ENCODE peak calls at places on chromosomes 1 and 21, in four cellular contexts. O is HepG2, W is K562, Q is GM12878. V is an unnamed sample.

GRCh38 chr1:43754892-43755291 is 47.6 kb downstream of the ST3GAL3 start:
- DNase-seq in O (no peak), W (no peak), Q (no peak), V (no peak)

GRCh38 chr1:109796484-109797305 is 33.0 kb upstream of the EPS8L3 start:
- DNase-seq in O (no peak), Q (no peak), W (peak), V (no peak)

GRCh38 chr1:219085988-219086387 is 87.7 kb upstream of the LYPLAL1 start:
- DNase-seq in W (no peak), Q (no peak), O (no peak), V (no peak)

GRCh38 chr1:52632732-52633290 is at the start of gene SHISAL2A:
- DNase-seq in O (no peak), Q (no peak), W (no peak), V (no peak)

GRCh38 chr21:42398414-42399030 is 2.7 kb upstream of the TMPRSS3 start:
- DNase-seq in Q (no peak), W (no peak), O (no peak), V (no peak)

GRCh38 chr1:15958111-15958510 is 17.8 kb downstream of the ZBTB17 start:
- DNase-seq in W (no peak), Q (no peak), O (no peak), V (no peak)

GRCh38 chr21:28221984-28222383 is 770.7 kb downstream of the LTN1 start:
- DNase-seq in Q (no peak), O (no peak), W (no peak), V (no peak)

GRCh38 chr21:36545776-36546511 is 66.0 kb upstream of the CLDN14 start:
- DNase-seq in Q (no peak), O (no peak), W (no peak), V (no peak)

GRCh38 chr1:31765041-31765467 is 914 bp upstream of the ADGRB2 start:
- DNase-seq in Q (no peak), W (peak), O (no peak), V (no peak)

GRCh38 chr1:17056586-17056985 is 2.8 kb upstream of the SDHB start:
- DNase-seq in W (no peak), Q (no peak), O (no peak), V (no peak)

GRCh38 chr21:33378081-33378480 is 25.1 kb upstream of the IFNGR2 start:
- DNase-seq in O (no peak), W (no peak), Q (no peak), V (no peak)

GRCh38 chr1:35555601-35556477 is 1.4 kb downstream of the KIAA0319L start:
- DNase-seq in Q (no peak), O (peak), W (no peak), V (no peak)
- TF ChIP-seq CEBPB in Q (no peak), O (no peak), W (no peak), V (no peak)

GRCh38 chr1:108719253-108719652 is 6.5 kb downstream of the FNDC7 start:
- DNase-seq in O (no peak), Q (no peak), W (no peak), V (no peak)
- H2AFZ ChIP-seq in O (no peak), Q (no peak), W (no peak), V (peak)

GRCh38 chr1:87478231-87478630 is 149.6 kb downstream of the LMO4 start:
- DNase-seq in O (no peak), W (peak), Q (no peak), V (peak)
- TF ChIP-seq ZBTB33 in O (no peak), W (no peak), Q (no peak), V (no peak)

GRCh38 chr1:30382496-30382895 is 340.9 kb downstream of the MATN1 start:
- DNase-seq in W (no peak), O (no peak), Q (no peak), V (no peak)
- TF ChIP-seq CEBPB in W (no peak), O (no peak), Q (no peak), V (no peak)

GRCh38 chr1:117368116-117369108 is 1.2 kb downstream of the MAN1A2 start:
- DNase-seq in O (peak), Q (no peak), W (peak), V (no peak)
- H2AFZ ChIP-seq in O (no peak), Q (peak), W (peak), V (no peak)

GRCh38 chr1:224617410-224618361 is 1.6 kb downstream of the CNIH3 start:
- DNase-seq in Q (no peak), O (no peak), W (no peak), V (no peak)

GRCh38 chr1:224619209-224619608 is 3.1 kb downstream of the CNIH3 start:
- DNase-seq in W (no peak), O (no peak), Q (no peak), V (no peak)

GRCh38 chr1:224613486-224613885 is 2.6 kb upstream of the CNIH3 start:
- DNase-seq in Q (no peak), O (no peak), W (no peak), V (no peak)

GRCh38 chr1:224616761-224617409 is 768 bp downstream of the CNIH3 start:
- DNase-seq in O (no peak), Q (no peak), W (no peak), V (no peak)

GRCh38 chr1:224615861-224616760 is at the start of gene CNIH3:
- DNase-seq in O (no peak), W (no peak), Q (no peak), V (no peak)
- TF ChIP-seq ZBTB33 in O (no peak), W (no peak), Q (no peak), V (no peak)